ENCODE peak calls at places on chromosome 4, in eight cellular contexts. O is SW 1271; I is NCI-H1694 treated with DMSO at 0.1 percent for 48 hours; C is effector memory CD8-positive, alpha-beta T cell; Y is psoas muscle; S is COR-L47; A is IMR-90; D is C1 segment of cervical spinal cord. X is an unnamed sample.

GRCh38 chr4:20422398-20422797 is 170.7 kb downstream of the SLIT2 start:
- DNase-seq in O (peak), I (peak), C (peak), Y (no peak), S (peak), A (peak), D (no peak), X (peak)

GRCh38 chr4:40199999-40200880 is 3.4 kb downstream of the RHOH start:
- DNase-seq in O (no peak), I (no peak), C (peak), Y (no peak), S (no peak), A (peak), D (peak), X (peak)

GRCh38 chr4:151808120-151808529 is 47.3 kb upstream of the GATB start:
- DNase-seq in O (no peak), I (no peak), C (no peak), Y (no peak), S (no peak), A (peak), D (no peak), X (peak)

GRCh38 chr4:335515-335914 is 2.1 kb upstream of the ZNF141 start:
- DNase-seq in O (no peak), I (no peak), C (no peak), Y (no peak), S (no peak), A (no peak), D (no peak), X (no peak)

GRCh38 chr4:181418491-181418890 is 824.7 kb upstream of the TENM3 start:
- DNase-seq in O (no peak), I (no peak), C (no peak), Y (no peak), S (no peak), A (no peak), D (no peak), X (no peak)

GRCh38 chr4:150131581-150132228 is 53.5 kb downstream of the DCLK2 start:
- DNase-seq in O (no peak), I (no peak), C (no peak), Y (no peak), S (no peak), A (peak), D (no peak), X (no peak)

GRCh38 chr4:39469429-39470077 is 10.7 kb downstream of the LIAS start:
- DNase-seq in O (peak), I (peak), C (no peak), Y (no peak), S (peak), A (peak), D (peak), X (peak)

GRCh38 chr4:4333265-4333706 is 43.2 kb downstream of the ZBTB49 start:
- DNase-seq in O (no peak), I (no peak), C (no peak), Y (no peak), S (no peak), A (peak), D (no peak), X (peak)

GRCh38 chr4:74541611-74542177 is 96.8 kb downstream of the AREG start:
- DNase-seq in O (no peak), I (no peak), C (no peak), Y (no peak), S (no peak), A (no peak), D (no peak), X (no peak)

GRCh38 chr4:85778809-85779124 is 303.8 kb downstream of the ARHGAP24 start:
- DNase-seq in O (no peak), I (no peak), C (no peak), Y (no peak), S (no peak), A (peak), D (no peak), X (no peak)

GRCh38 chr4:2937986-2938385 is 25.2 kb downstream of the NOP14 start:
- DNase-seq in O (no peak), I (no peak), C (no peak), Y (peak), S (no peak), A (no peak), D (no peak), X (no peak)

GRCh38 chr4:99642725-99643489 is 14.7 kb downstream of the C4orf54 start:
- DNase-seq in O (no peak), I (no peak), C (no peak), Y (peak), S (no peak), A (no peak), D (peak), X (no peak)

GRCh38 chr4:62706423-62706822 is 1506.3 kb downstream of the ADGRL3 start:
- DNase-seq in O (no peak), I (no peak), C (no peak), Y (no peak), S (no peak), A (no peak), D (no peak), X (no peak)

GRCh38 chr4:174157106-174157607 is 126.3 kb downstream of the FBXO8 start:
- DNase-seq in O (no peak), I (no peak), C (no peak), Y (no peak), S (no peak), A (no peak), D (no peak), X (no peak)

GRCh38 chr4:111802191-111802590 is 343.1 kb upstream of the FAM241A start:
- DNase-seq in O (no peak), I (no peak), C (no peak), Y (no peak), S (no peak), A (no peak), D (no peak), X (no peak)

GRCh38 chr4:2291705-2292651 is 30.1 kb upstream of the MXD4 start:
- DNase-seq in O (no peak), I (no peak), C (no peak), Y (no peak), S (no peak), A (no peak), D (no peak), X (no peak)

GRCh38 chr4:164959896-164960295 is 17.6 kb downstream of the TRIM61 start:
- DNase-seq in O (peak), I (no peak), C (no peak), Y (no peak), S (no peak), A (peak), D (no peak), X (peak)

GRCh38 chr4:116603096-116603495 is 482.3 kb downstream of the TRAM1L1 start:
- DNase-seq in O (no peak), I (no peak), C (no peak), Y (no peak), S (no peak), A (no peak), D (no peak), X (no peak)

GRCh38 chr4:14787894-14788293 is 214.4 kb upstream of the CPEB2 start:
- DNase-seq in O (no peak), I (no peak), C (no peak), Y (no peak), S (no peak), A (peak), D (no peak), X (no peak)

X was measured in A172.